ENCODE peak calls at places on chromosomes 13 and 19, in four cellular contexts. One of them, this sample, is unnamed. For H3K27me3, the result is how much of the 10 kb centered on the place peaks cover.

GRCh38 chr13:40974460-40975407 is 44.4 kb downstream of the ELF1 start:
- DNase-seq in heart left ventricle: no peak
- DNase-seq in lower lobe of right lung: no peak
- DNase-seq in A673: peak
- DNase-seq in this sample: no peak

GRCh38 chr19:57757941-57758340 is 11.3 kb downstream of the ZNF776 start:
- DNase-seq in heart left ventricle: no peak
- DNase-seq in lower lobe of right lung: no peak
- DNase-seq in A673: no peak
- DNase-seq in this sample: no peak

GRCh38 chr13:52010890-52011689 is at the start of gene ATP7B:
- DNase-seq in heart left ventricle: peak
- DNase-seq in lower lobe of right lung: no peak
- DNase-seq in A673: peak
- DNase-seq in this sample: peak

GRCh38 chr19:46448601-46449000 is 19.9 kb upstream of the PNMA8C start:
- DNase-seq in heart left ventricle: no peak
- DNase-seq in lower lobe of right lung: no peak
- DNase-seq in A673: no peak
- DNase-seq in this sample: no peak

GRCh38 chr19:5018224-5019015 is 49.5 kb downstream of the KDM4B start:
- DNase-seq in heart left ventricle: no peak
- DNase-seq in lower lobe of right lung: no peak
- DNase-seq in A673: no peak
- DNase-seq in this sample: no peak

GRCh38 chr19:7386308-7386707 is 37.6 kb downstream of the ARHGEF18 start:
- DNase-seq in heart left ventricle: no peak
- DNase-seq in lower lobe of right lung: peak
- DNase-seq in A673: no peak
- DNase-seq in this sample: no peak

GRCh38 chr13:51912091-51912490 is 50.3 kb downstream of the CCDC70 start:
- DNase-seq in heart left ventricle: no peak
- DNase-seq in lower lobe of right lung: no peak
- DNase-seq in A673: no peak
- DNase-seq in this sample: no peak

GRCh38 chr19:7860166-7860901 is 13.9 kb downstream of the PRR36 start:
- DNase-seq in heart left ventricle: no peak
- DNase-seq in lower lobe of right lung: no peak
- DNase-seq in A673: no peak
- DNase-seq in this sample: no peak

GRCh38 chr13:32471187-32471922 is 43.4 kb upstream of the N4BP2L1 start:
- DNase-seq in heart left ventricle: peak
- DNase-seq in lower lobe of right lung: no peak
- DNase-seq in A673: no peak
- DNase-seq in this sample: no peak

GRCh38 chr13:51000576-51001260 is 91.1 kb downstream of the RNASEH2B start:
- DNase-seq in heart left ventricle: peak
- DNase-seq in lower lobe of right lung: no peak
- DNase-seq in A673: peak
- DNase-seq in this sample: no peak

GRCh38 chr13:83065136-83065535 is 817.1 kb downstream of the SLITRK1 start:
- DNase-seq in heart left ventricle: no peak
- DNase-seq in lower lobe of right lung: no peak
- DNase-seq in A673: no peak
- DNase-seq in this sample: no peak

GRCh38 chr19:48669903-48670668 is 2.7 kb downstream of the NTN5 start:
- DNase-seq in heart left ventricle: no peak
- DNase-seq in lower lobe of right lung: no peak
- DNase-seq in A673: no peak
- DNase-seq in this sample: no peak

GRCh38 chr13:75850915-75851314 is 214.8 kb downstream of the LMO7 start:
- DNase-seq in heart left ventricle: no peak
- DNase-seq in lower lobe of right lung: no peak
- DNase-seq in A673: peak
- DNase-seq in this sample: no peak

GRCh38 chr19:47155141-47155540 is 24.5 kb downstream of the SAE1 start:
- DNase-seq in heart left ventricle: peak
- DNase-seq in lower lobe of right lung: no peak
- DNase-seq in A673: no peak
- DNase-seq in this sample: no peak

GRCh38 chr19:48878219-48879024 is 6.2 kb downstream of the PPP1R15A start:
- DNase-seq in heart left ventricle: peak
- DNase-seq in lower lobe of right lung: peak
- DNase-seq in A673: no peak
- DNase-seq in this sample: no peak

GRCh38 chr13:99893567-99893966 is 78.0 kb downstream of the ZIC5 start:
- DNase-seq in heart left ventricle: no peak
- DNase-seq in lower lobe of right lung: no peak
- DNase-seq in A673: no peak
- DNase-seq in this sample: no peak

GRCh38 chr13:75236774-75237173 is 245.2 kb downstream of the TBC1D4 start:
- DNase-seq in heart left ventricle: no peak
- DNase-seq in lower lobe of right lung: no peak
- DNase-seq in A673: no peak
- DNase-seq in this sample: no peak

GRCh38 chr19:54100560-54100959 is at the start of gene OSCAR:
- DNase-seq in heart left ventricle: no peak
- DNase-seq in lower lobe of right lung: peak
- DNase-seq in A673: no peak
- DNase-seq in this sample: no peak

GRCh38 chr19:11982526-11982925 is 17.7 kb downstream of the ZNF763 start:
- DNase-seq in heart left ventricle: no peak
- DNase-seq in lower lobe of right lung: no peak
- DNase-seq in A673: no peak
- DNase-seq in this sample: no peak

GRCh38 chr13:32582991-32583390 is 3.3 kb upstream of the PDS5B start:
- DNase-seq in heart left ventricle: no peak
- DNase-seq in lower lobe of right lung: no peak
- DNase-seq in A673: no peak
- DNase-seq in this sample: no peak

GRCh38 chr13:94020833-94021232 is 458.6 kb downstream of the DCT start:
- DNase-seq in heart left ventricle: no peak
- DNase-seq in lower lobe of right lung: no peak
- DNase-seq in A673: peak
- DNase-seq in this sample: no peak

GRCh38 chr19:49809155-49809986 is 3.7 kb downstream of the FUZ start:
- DNase-seq in heart left ventricle: peak
- DNase-seq in lower lobe of right lung: peak
- DNase-seq in A673: peak
- DNase-seq in this sample: peak

GRCh38 chr19:55319786-55320185 is 5.4 kb downstream of the TMEM150B start:
- DNase-seq in heart left ventricle: no peak
- DNase-seq in lower lobe of right lung: no peak
- DNase-seq in A673: peak
- DNase-seq in this sample: no peak

GRCh38 chr13:58056411-58056810 is 424.9 kb downstream of the PCDH17 start:
- DNase-seq in heart left ventricle: no peak
- DNase-seq in lower lobe of right lung: no peak
- DNase-seq in A673: no peak
- DNase-seq in this sample: no peak

GRCh38 chr19:13982773-13983172 is 23.3 kb downstream of the RFX1 start:
- DNase-seq in heart left ventricle: no peak
- DNase-seq in lower lobe of right lung: no peak
- DNase-seq in A673: no peak
- DNase-seq in this sample: no peak

GRCh38 chr13:41470187-41470586 is 12.8 kb downstream of the RGCC start:
- DNase-seq in heart left ventricle: no peak
- DNase-seq in lower lobe of right lung: no peak
- DNase-seq in A673: no peak
- DNase-seq in this sample: no peak

GRCh38 chr19:11251217-11251616 is 11.1 kb downstream of the DOCK6 start:
- DNase-seq in heart left ventricle: no peak
- DNase-seq in lower lobe of right lung: no peak
- DNase-seq in A673: no peak
- DNase-seq in this sample: no peak

GRCh38 chr19:17721821-17722220 is 2.5 kb downstream of the MAP1S start:
- DNase-seq in heart left ventricle: peak
- DNase-seq in lower lobe of right lung: peak
- DNase-seq in A673: no peak
- DNase-seq in this sample: peak

GRCh38 chr19:38869836-38870607 is 8.1 kb downstream of the RINL start:
- DNase-seq in heart left ventricle: peak
- DNase-seq in lower lobe of right lung: peak
- DNase-seq in A673: peak
- DNase-seq in this sample: peak

GRCh38 chr19:48501961-48502719 is 9.5 kb downstream of the LMTK3 start:
- DNase-seq in heart left ventricle: no peak
- DNase-seq in lower lobe of right lung: peak
- DNase-seq in A673: peak
- DNase-seq in this sample: peak

GRCh38 chr13:114258589-114258988 is 22.8 kb upstream of the UPF3A start:
- DNase-seq in heart left ventricle: no peak
- DNase-seq in lower lobe of right lung: no peak
- DNase-seq in A673: no peak
- DNase-seq in this sample: no peak

GRCh38 chr19:46944918-46945628 is 74.6 kb upstream of the NPAS1 start:
- DNase-seq in heart left ventricle: peak
- DNase-seq in lower lobe of right lung: peak
- DNase-seq in A673: peak
- DNase-seq in this sample: peak

GRCh38 chr19:5665781-5666513 is 14.4 kb downstream of the MICOS13 start:
- DNase-seq in heart left ventricle: no peak
- DNase-seq in lower lobe of right lung: peak
- DNase-seq in A673: no peak
- DNase-seq in this sample: peak

GRCh38 chr13:105058517-105058916 is 1476.9 kb downstream of the EFNB2 start:
- DNase-seq in heart left ventricle: no peak
- DNase-seq in lower lobe of right lung: no peak
- DNase-seq in A673: no peak
- DNase-seq in this sample: no peak

GRCh38 chr13:34897220-34897619 is 44.9 kb upstream of the NBEA start:
- DNase-seq in heart left ventricle: no peak
- DNase-seq in lower lobe of right lung: no peak
- DNase-seq in A673: no peak
- DNase-seq in this sample: no peak
- H3K27me3 ChIP-seq in heart left ventricle: under half
- H3K27me3 ChIP-seq in lower lobe of right lung: under half
- H3K27me3 ChIP-seq in A673: under half
- H3K27me3 ChIP-seq in this sample: under half

GRCh38 chr13:55573565-55573964 is 1567.2 kb upstream of the PRR20A start:
- DNase-seq in heart left ventricle: no peak
- DNase-seq in lower lobe of right lung: no peak
- DNase-seq in A673: no peak
- DNase-seq in this sample: no peak

GRCh38 chr13:55576389-55576788 is 1564.3 kb upstream of the PRR20A start:
- DNase-seq in heart left ventricle: no peak
- DNase-seq in lower lobe of right lung: no peak
- DNase-seq in A673: no peak
- DNase-seq in this sample: no peak

GRCh38 chr13:55577847-55578210 is 1562.9 kb upstream of the PRR20A start:
- DNase-seq in heart left ventricle: no peak
- DNase-seq in lower lobe of right lung: no peak
- DNase-seq in A673: no peak
- DNase-seq in this sample: no peak

GRCh38 chr13:55572862-55573261 is 1567.9 kb upstream of the PRR20A start:
- DNase-seq in heart left ventricle: no peak
- DNase-seq in lower lobe of right lung: no peak
- DNase-seq in A673: no peak
- DNase-seq in this sample: no peak

GRCh38 chr13:55577082-55577846 is 1563.5 kb upstream of the PRR20A start:
- DNase-seq in heart left ventricle: no peak
- DNase-seq in lower lobe of right lung: no peak
- DNase-seq in A673: no peak
- DNase-seq in this sample: no peak
- H3K4me3 ChIP-seq in heart left ventricle: no peak
- H3K4me3 ChIP-seq in lower lobe of right lung: no peak
- H3K4me3 ChIP-seq in A673: no peak
- H3K4me3 ChIP-seq in this sample: no peak

GRCh38 chr13:19060311-19061002 is 121.2 kb downstream of the TUBA3C start:
- DNase-seq in heart left ventricle: no peak
- DNase-seq in lower lobe of right lung: no peak
- DNase-seq in A673: no peak
- DNase-seq in this sample: no peak

GRCh38 chr13:19056984-19057490 is 124.6 kb downstream of the TUBA3C start:
- DNase-seq in heart left ventricle: no peak
- DNase-seq in lower lobe of right lung: no peak
- DNase-seq in A673: no peak
- DNase-seq in this sample: no peak

GRCh38 chr13:19059016-19059780 is 122.4 kb downstream of the TUBA3C start:
- DNase-seq in heart left ventricle: no peak
- DNase-seq in lower lobe of right lung: no peak
- DNase-seq in A673: no peak
- DNase-seq in this sample: no peak

GRCh38 chr13:19057588-19058340 is 123.9 kb downstream of the TUBA3C start:
- DNase-seq in heart left ventricle: no peak
- DNase-seq in lower lobe of right lung: no peak
- DNase-seq in A673: no peak
- DNase-seq in this sample: no peak

GRCh38 chr13:19058566-19058965 is 123.1 kb downstream of the TUBA3C start:
- DNase-seq in heart left ventricle: no peak
- DNase-seq in lower lobe of right lung: no peak
- DNase-seq in A673: no peak
- DNase-seq in this sample: no peak
- H3K27me3 ChIP-seq in heart left ventricle: under half
- H3K27me3 ChIP-seq in lower lobe of right lung: under half
- H3K27me3 ChIP-seq in A673: under half
- H3K27me3 ChIP-seq in this sample: under half

GRCh38 chr19:2856457-2857055 is 10.6 kb upstream of the ZNF556 start:
- DNase-seq in heart left ventricle: no peak
- DNase-seq in lower lobe of right lung: no peak
- DNase-seq in A673: no peak
- DNase-seq in this sample: no peak

GRCh38 chr19:2850256-2850925 is 9.1 kb downstream of the ZNF555 start:
- DNase-seq in heart left ventricle: no peak
- DNase-seq in lower lobe of right lung: no peak
- DNase-seq in A673: no peak
- DNase-seq in this sample: no peak

GRCh38 chr19:2854849-2855248 is 12.3 kb upstream of the ZNF556 start:
- DNase-seq in heart left ventricle: no peak
- DNase-seq in lower lobe of right lung: no peak
- DNase-seq in A673: no peak
- DNase-seq in this sample: no peak

GRCh38 chr19:2853015-2853606 is 11.8 kb downstream of the ZNF555 start:
- DNase-seq in heart left ventricle: no peak
- DNase-seq in lower lobe of right lung: no peak
- DNase-seq in A673: no peak
- DNase-seq in this sample: no peak

DNA sequence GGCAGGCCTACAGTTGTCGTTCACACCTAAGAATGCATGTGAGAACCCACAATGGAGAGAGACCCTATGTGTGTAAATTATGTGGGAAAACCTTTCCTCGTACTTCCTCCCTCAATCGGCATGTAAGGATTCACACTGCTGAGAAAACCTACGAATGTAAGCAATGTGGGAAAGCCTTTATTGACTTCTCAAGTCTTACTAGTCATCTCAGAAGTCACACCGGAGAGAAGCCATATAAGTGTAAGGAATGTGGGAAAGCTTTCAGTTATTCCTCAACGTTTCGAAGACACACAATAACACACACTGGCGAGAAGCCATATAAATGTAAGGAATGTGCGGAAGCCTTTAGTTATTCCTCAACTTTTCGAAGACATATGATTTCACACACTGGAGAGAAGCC is 11.3 kb downstream of the ZNF555 start:
- DNase-seq in heart left ventricle: no peak
- DNase-seq in lower lobe of right lung: no peak
- DNase-seq in A673: no peak
- DNase-seq in this sample: no peak
- H3K4me3 ChIP-seq in heart left ventricle: no peak
- H3K4me3 ChIP-seq in lower lobe of right lung: no peak
- H3K4me3 ChIP-seq in A673: no peak
- H3K4me3 ChIP-seq in this sample: no peak

GRCh38 chr13:101544979-101545378 is 92.5 kb downstream of the ITGBL1 start:
- DNase-seq in heart left ventricle: no peak
- DNase-seq in lower lobe of right lung: no peak
- DNase-seq in A673: no peak
- DNase-seq in this sample: no peak
- H3K27me3 ChIP-seq in heart left ventricle: under half
- H3K27me3 ChIP-seq in lower lobe of right lung: under half
- H3K27me3 ChIP-seq in A673: under half
- H3K27me3 ChIP-seq in this sample: under half